ENCODE peak calls at places on chromosomes 16 and 17, in seven cellular contexts. J is activated T-cell treated with anti-CD3 and anti-CD28 coated beads, Interleukin-2, amount 50 U/mL, for 72 hours; X is mammary epithelial cell; F is NCI-H748 treated with DMSO at 0.1 percent for 48 hours; S is germinal center; L is HepG2; Q is NCI-H1092. W is an unnamed sample.

GRCh38 chr16:50244504-50245416 is 21.6 kb upstream of the ADCY7 start:
- DNase-seq in J (no peak), X (no peak), F (no peak), S (no peak), L (no peak), Q (no peak), W (no peak)

GRCh38 chr16:56332464-56333079 is 92.8 kb downstream of the AMFR start:
- DNase-seq in J (no peak), X (peak; percentile 54), F (no peak), S (no peak), L (peak; percentile 78), Q (no peak), W (no peak)

GRCh38 chr17:40104570-40105471 is 4.4 kb upstream of the NR1D1 start:
- DNase-seq in J (peak; percentile 26), X (peak; percentile 64), F (no peak), S (no peak), L (no peak), Q (no peak), W (no peak)

GRCh38 chr17:83012873-83013778 is 66.3 kb upstream of the METRNL start:
- DNase-seq in J (no peak), X (peak; percentile 52), F (no peak), S (no peak), L (no peak), Q (no peak), W (no peak)

GRCh38 chr17:82528484-82529265 is 9.1 kb downstream of the FOXK2 start:
- DNase-seq in J (no peak), X (peak; percentile 87), F (peak; percentile 5), S (no peak), L (no peak), Q (no peak), W (no peak)

GRCh38 chr17:63474174-63474913 is 2.5 kb upstream of the ACE start:
- DNase-seq in J (no peak), X (no peak), F (no peak), S (no peak), L (no peak), Q (no peak), W (no peak)

GRCh38 chr17:7889166-7889584 is 586 bp downstream of the CHD3 start:
- DNase-seq in J (peak; percentile 54), X (peak; percentile 78), F (peak; percentile 82), S (no peak), L (peak; percentile 85), Q (peak; percentile 95), W (no peak)

GRCh38 chr17:21360048-21360447 is 16.1 kb upstream of the KCNJ12 start:
- DNase-seq in J (no peak), X (no peak), F (no peak), S (no peak), L (no peak), Q (no peak), W (no peak)

GRCh38 chr17:10156082-10156445 is 42.3 kb downstream of the GAS7 start:
- DNase-seq in J (no peak), X (no peak), F (no peak), S (no peak), L (no peak), Q (no peak), W (no peak)

GRCh38 chr16:89697616-89698331 is 3.7 kb downstream of the SPATA2L start:
- DNase-seq in J (no peak), X (no peak), F (no peak), S (no peak), L (no peak), Q (no peak), W (no peak)

GRCh38 chr17:58084317-58084981 is 1.2 kb downstream of the DYNLL2 start:
- DNase-seq in J (peak; percentile 29), X (peak; percentile 44), F (peak; percentile 11), S (peak; percentile 71), L (peak; percentile 75), Q (peak; percentile 4), W (peak; percentile 73)

GRCh38 chr16:4792951-4793513 is 2.1 kb upstream of the SMIM22 start:
- DNase-seq in J (no peak), X (no peak), F (no peak), S (no peak), L (peak; percentile 33), Q (no peak), W (no peak)

GRCh38 chr17:75875182-75875939 is 3.0 kb downstream of the TRIM47 start:
- DNase-seq in J (no peak), X (no peak), F (no peak), S (no peak), L (no peak), Q (peak; percentile 36), W (no peak)

GRCh38 chr16:9107025-9107970 is 15.9 kb downstream of the HAPSTR1 start:
- DNase-seq in J (no peak), X (no peak), F (no peak), S (no peak), L (no peak), Q (no peak), W (no peak)

GRCh38 chr17:17156107-17156506 is 50.0 kb downstream of the PLD6 start:
- DNase-seq in J (no peak), X (peak; percentile 82), F (no peak), S (no peak), L (no peak), Q (no peak), W (no peak)

GRCh38 chr16:51419768-51420167 is 268.7 kb upstream of the SALL1 start:
- DNase-seq in J (no peak), X (peak; percentile 17), F (no peak), S (no peak), L (no peak), Q (no peak), W (no peak)

GRCh38 chr17:8147141-8147804 is 4.9 kb downstream of the PER1 start:
- DNase-seq in J (no peak), X (no peak), F (no peak), S (no peak), L (no peak), Q (no peak), W (no peak)

GRCh38 chr16:67015317-67015731 is 13.6 kb upstream of the CBFB start:
- DNase-seq in J (no peak), X (no peak), F (no peak), S (no peak), L (no peak), Q (no peak), W (no peak)

GRCh38 chr17:41647940-41648410 is 23.6 kb upstream of the KRT17 start:
- DNase-seq in J (peak; percentile 86), X (peak; percentile 65), F (peak; percentile 80), S (peak; percentile 88), L (peak; percentile 69), Q (peak; percentile 48), W (peak; percentile 77)

GRCh38 chr17:68738044-68738443 is 136.9 kb upstream of the FAM20A start:
- DNase-seq in J (no peak), X (no peak), F (no peak), S (no peak), L (no peak), Q (peak; percentile 17), W (no peak)

GRCh38 chr17:58321571-58322525 is 6.7 kb downstream of the TSPOAP1 start:
- DNase-seq in J (peak; percentile 38), X (no peak), F (no peak), S (no peak), L (no peak), Q (no peak), W (no peak)

GRCh38 chr17:33871720-33872535 is 383.2 kb upstream of the CCL2 start:
- DNase-seq in J (peak; percentile 1), X (peak; percentile 40), F (peak; percentile 61), S (no peak), L (no peak), Q (no peak), W (no peak)

GRCh38 chr16:25838724-25839186 is 147.0 kb downstream of the HS3ST4 start:
- DNase-seq in J (peak; percentile 2), X (peak; percentile 13), F (peak; percentile 61), S (peak; percentile 19), L (peak; percentile 69), Q (peak; percentile 56), W (peak; percentile 48)

GRCh38 chr16:84109598-84110325 is 7.0 kb downstream of the MBTPS1 start:
- DNase-seq in J (no peak), X (peak; percentile 28), F (no peak), S (no peak), L (no peak), Q (no peak), W (no peak)

GRCh38 chr17:81331527-81332043 is 36.5 kb upstream of the SLC38A10 start:
- DNase-seq in J (no peak), X (no peak), F (no peak), S (no peak), L (no peak), Q (no peak), W (no peak)

W was measured in CD4-positive, alpha-beta memory T cell.